ENCODE peak calls at places on chromosomes 12 and 14, in eight cellular contexts. One of them, this sample, is unnamed.

GRCh38 chr12:109053382-109054123 is 1.2 kb downstream of the USP30 start:
- DNase-seq in dermis blood vessel endothelial cell: peak
- DNase-seq in stimulated activated CD8-positive, alpha-beta memory T cell treated with anti-CD3 and anti-CD28 coated beads, Interleukin-7, amount 100 ng/mL, for 4 hours: no peak
- DNase-seq in stimulated activated CD4-positive, alpha-beta T cell treated with anti-CD3 and anti-CD28 coated beads, Interleukin-4, amount 100 ng/mL, for 1 hour: peak
- DNase-seq in cerebellum: peak
- DNase-seq in activated CD4-positive, alpha-beta T cell treated with anti-CD3 and anti-CD28 coated beads, Interleukin-2, amount 10 ng/mL, durations not matched to agents 7 days and 5 days: peak
- DNase-seq in NCI-H1930: no peak
- DNase-seq in CD8-positive, alpha-beta T cell: no peak
- DNase-seq in this sample: peak

GRCh38 chr14:25049127-25049558 is 804 bp downstream of the STXBP6 start:
- DNase-seq in dermis blood vessel endothelial cell: no peak
- DNase-seq in stimulated activated CD8-positive, alpha-beta memory T cell treated with anti-CD3 and anti-CD28 coated beads, Interleukin-7, amount 100 ng/mL, for 4 hours: no peak
- DNase-seq in stimulated activated CD4-positive, alpha-beta T cell treated with anti-CD3 and anti-CD28 coated beads, Interleukin-4, amount 100 ng/mL, for 1 hour: no peak
- DNase-seq in cerebellum: no peak
- DNase-seq in activated CD4-positive, alpha-beta T cell treated with anti-CD3 and anti-CD28 coated beads, Interleukin-2, amount 10 ng/mL, durations not matched to agents 7 days and 5 days: no peak
- DNase-seq in NCI-H1930: no peak
- DNase-seq in CD8-positive, alpha-beta T cell: no peak
- DNase-seq in this sample: no peak

GRCh38 chr14:73251516-73252215 is 14.4 kb downstream of the PAPLN start:
- DNase-seq in dermis blood vessel endothelial cell: no peak
- DNase-seq in stimulated activated CD8-positive, alpha-beta memory T cell treated with anti-CD3 and anti-CD28 coated beads, Interleukin-7, amount 100 ng/mL, for 4 hours: no peak
- DNase-seq in stimulated activated CD4-positive, alpha-beta T cell treated with anti-CD3 and anti-CD28 coated beads, Interleukin-4, amount 100 ng/mL, for 1 hour: no peak
- DNase-seq in cerebellum: no peak
- DNase-seq in activated CD4-positive, alpha-beta T cell treated with anti-CD3 and anti-CD28 coated beads, Interleukin-2, amount 10 ng/mL, durations not matched to agents 7 days and 5 days: no peak
- DNase-seq in NCI-H1930: no peak
- DNase-seq in CD8-positive, alpha-beta T cell: no peak
- DNase-seq in this sample: no peak

GRCh38 chr14:52251724-52252123 is 15.8 kb upstream of the PTGDR start:
- DNase-seq in dermis blood vessel endothelial cell: no peak
- DNase-seq in stimulated activated CD8-positive, alpha-beta memory T cell treated with anti-CD3 and anti-CD28 coated beads, Interleukin-7, amount 100 ng/mL, for 4 hours: no peak
- DNase-seq in stimulated activated CD4-positive, alpha-beta T cell treated with anti-CD3 and anti-CD28 coated beads, Interleukin-4, amount 100 ng/mL, for 1 hour: no peak
- DNase-seq in cerebellum: no peak
- DNase-seq in activated CD4-positive, alpha-beta T cell treated with anti-CD3 and anti-CD28 coated beads, Interleukin-2, amount 10 ng/mL, durations not matched to agents 7 days and 5 days: no peak
- DNase-seq in NCI-H1930: no peak
- DNase-seq in CD8-positive, alpha-beta T cell: no peak
- DNase-seq in this sample: no peak

GRCh38 chr12:130775953-130776856 is 60.1 kb upstream of the RIMBP2 start:
- DNase-seq in dermis blood vessel endothelial cell: peak
- DNase-seq in stimulated activated CD8-positive, alpha-beta memory T cell treated with anti-CD3 and anti-CD28 coated beads, Interleukin-7, amount 100 ng/mL, for 4 hours: peak
- DNase-seq in stimulated activated CD4-positive, alpha-beta T cell treated with anti-CD3 and anti-CD28 coated beads, Interleukin-4, amount 100 ng/mL, for 1 hour: peak
- DNase-seq in cerebellum: no peak
- DNase-seq in activated CD4-positive, alpha-beta T cell treated with anti-CD3 and anti-CD28 coated beads, Interleukin-2, amount 10 ng/mL, durations not matched to agents 7 days and 5 days: peak
- DNase-seq in NCI-H1930: no peak
- DNase-seq in CD8-positive, alpha-beta T cell: no peak
- DNase-seq in this sample: peak

GRCh38 chr12:1544991-1545700 is 49.2 kb downstream of the FBXL14 start:
- DNase-seq in dermis blood vessel endothelial cell: peak
- DNase-seq in stimulated activated CD8-positive, alpha-beta memory T cell treated with anti-CD3 and anti-CD28 coated beads, Interleukin-7, amount 100 ng/mL, for 4 hours: no peak
- DNase-seq in stimulated activated CD4-positive, alpha-beta T cell treated with anti-CD3 and anti-CD28 coated beads, Interleukin-4, amount 100 ng/mL, for 1 hour: no peak
- DNase-seq in cerebellum: no peak
- DNase-seq in activated CD4-positive, alpha-beta T cell treated with anti-CD3 and anti-CD28 coated beads, Interleukin-2, amount 10 ng/mL, durations not matched to agents 7 days and 5 days: no peak
- DNase-seq in NCI-H1930: no peak
- DNase-seq in CD8-positive, alpha-beta T cell: no peak
- DNase-seq in this sample: no peak

GRCh38 chr14:90675399-90675798 is 140.8 kb downstream of the TTC7B start:
- DNase-seq in dermis blood vessel endothelial cell: no peak
- DNase-seq in stimulated activated CD8-positive, alpha-beta memory T cell treated with anti-CD3 and anti-CD28 coated beads, Interleukin-7, amount 100 ng/mL, for 4 hours: no peak
- DNase-seq in stimulated activated CD4-positive, alpha-beta T cell treated with anti-CD3 and anti-CD28 coated beads, Interleukin-4, amount 100 ng/mL, for 1 hour: no peak
- DNase-seq in cerebellum: peak
- DNase-seq in activated CD4-positive, alpha-beta T cell treated with anti-CD3 and anti-CD28 coated beads, Interleukin-2, amount 10 ng/mL, durations not matched to agents 7 days and 5 days: no peak
- DNase-seq in NCI-H1930: no peak
- DNase-seq in CD8-positive, alpha-beta T cell: no peak
- DNase-seq in this sample: no peak

GRCh38 chr12:103766028-103766427 is 75.0 kb downstream of the NT5DC3 start:
- DNase-seq in dermis blood vessel endothelial cell: no peak
- DNase-seq in stimulated activated CD8-positive, alpha-beta memory T cell treated with anti-CD3 and anti-CD28 coated beads, Interleukin-7, amount 100 ng/mL, for 4 hours: no peak
- DNase-seq in stimulated activated CD4-positive, alpha-beta T cell treated with anti-CD3 and anti-CD28 coated beads, Interleukin-4, amount 100 ng/mL, for 1 hour: no peak
- DNase-seq in cerebellum: no peak
- DNase-seq in activated CD4-positive, alpha-beta T cell treated with anti-CD3 and anti-CD28 coated beads, Interleukin-2, amount 10 ng/mL, durations not matched to agents 7 days and 5 days: no peak
- DNase-seq in NCI-H1930: no peak
- DNase-seq in CD8-positive, alpha-beta T cell: no peak
- DNase-seq in this sample: no peak

GRCh38 chr12:54372113-54372806 is 8.0 kb upstream of the GPR84 start:
- DNase-seq in dermis blood vessel endothelial cell: no peak
- DNase-seq in stimulated activated CD8-positive, alpha-beta memory T cell treated with anti-CD3 and anti-CD28 coated beads, Interleukin-7, amount 100 ng/mL, for 4 hours: no peak
- DNase-seq in stimulated activated CD4-positive, alpha-beta T cell treated with anti-CD3 and anti-CD28 coated beads, Interleukin-4, amount 100 ng/mL, for 1 hour: no peak
- DNase-seq in cerebellum: no peak
- DNase-seq in activated CD4-positive, alpha-beta T cell treated with anti-CD3 and anti-CD28 coated beads, Interleukin-2, amount 10 ng/mL, durations not matched to agents 7 days and 5 days: no peak
- DNase-seq in NCI-H1930: no peak
- DNase-seq in CD8-positive, alpha-beta T cell: no peak
- DNase-seq in this sample: no peak

GRCh38 chr14:39229222-39229543 is 4.5 kb upstream of the MIA2 start:
- DNase-seq in dermis blood vessel endothelial cell: no peak
- DNase-seq in stimulated activated CD8-positive, alpha-beta memory T cell treated with anti-CD3 and anti-CD28 coated beads, Interleukin-7, amount 100 ng/mL, for 4 hours: peak
- DNase-seq in stimulated activated CD4-positive, alpha-beta T cell treated with anti-CD3 and anti-CD28 coated beads, Interleukin-4, amount 100 ng/mL, for 1 hour: peak
- DNase-seq in cerebellum: no peak
- DNase-seq in activated CD4-positive, alpha-beta T cell treated with anti-CD3 and anti-CD28 coated beads, Interleukin-2, amount 10 ng/mL, durations not matched to agents 7 days and 5 days: peak
- DNase-seq in NCI-H1930: no peak
- DNase-seq in CD8-positive, alpha-beta T cell: no peak
- DNase-seq in this sample: peak

GRCh38 chr12:84131076-84131475 is 781.5 kb downstream of the SLC6A15 start:
- DNase-seq in dermis blood vessel endothelial cell: no peak
- DNase-seq in stimulated activated CD8-positive, alpha-beta memory T cell treated with anti-CD3 and anti-CD28 coated beads, Interleukin-7, amount 100 ng/mL, for 4 hours: no peak
- DNase-seq in stimulated activated CD4-positive, alpha-beta T cell treated with anti-CD3 and anti-CD28 coated beads, Interleukin-4, amount 100 ng/mL, for 1 hour: no peak
- DNase-seq in cerebellum: no peak
- DNase-seq in activated CD4-positive, alpha-beta T cell treated with anti-CD3 and anti-CD28 coated beads, Interleukin-2, amount 10 ng/mL, durations not matched to agents 7 days and 5 days: no peak
- DNase-seq in NCI-H1930: no peak
- DNase-seq in CD8-positive, alpha-beta T cell: no peak
- DNase-seq in this sample: no peak

GRCh38 chr14:79011091-79011919 is 841.1 kb downstream of the NRXN3 start:
- DNase-seq in dermis blood vessel endothelial cell: peak
- DNase-seq in stimulated activated CD8-positive, alpha-beta memory T cell treated with anti-CD3 and anti-CD28 coated beads, Interleukin-7, amount 100 ng/mL, for 4 hours: no peak
- DNase-seq in stimulated activated CD4-positive, alpha-beta T cell treated with anti-CD3 and anti-CD28 coated beads, Interleukin-4, amount 100 ng/mL, for 1 hour: no peak
- DNase-seq in cerebellum: peak
- DNase-seq in activated CD4-positive, alpha-beta T cell treated with anti-CD3 and anti-CD28 coated beads, Interleukin-2, amount 10 ng/mL, durations not matched to agents 7 days and 5 days: peak
- DNase-seq in NCI-H1930: peak
- DNase-seq in CD8-positive, alpha-beta T cell: no peak
- DNase-seq in this sample: no peak

GRCh38 chr14:91388551-91388975 is 29.1 kb downstream of the CCDC88C start:
- DNase-seq in dermis blood vessel endothelial cell: no peak
- DNase-seq in stimulated activated CD8-positive, alpha-beta memory T cell treated with anti-CD3 and anti-CD28 coated beads, Interleukin-7, amount 100 ng/mL, for 4 hours: no peak
- DNase-seq in stimulated activated CD4-positive, alpha-beta T cell treated with anti-CD3 and anti-CD28 coated beads, Interleukin-4, amount 100 ng/mL, for 1 hour: peak
- DNase-seq in cerebellum: no peak
- DNase-seq in activated CD4-positive, alpha-beta T cell treated with anti-CD3 and anti-CD28 coated beads, Interleukin-2, amount 10 ng/mL, durations not matched to agents 7 days and 5 days: peak
- DNase-seq in NCI-H1930: no peak
- DNase-seq in CD8-positive, alpha-beta T cell: no peak
- DNase-seq in this sample: peak

GRCh38 chr14:105840266-105841021 is 314.1 kb downstream of the TMEM121 start:
- DNase-seq in dermis blood vessel endothelial cell: no peak
- DNase-seq in stimulated activated CD8-positive, alpha-beta memory T cell treated with anti-CD3 and anti-CD28 coated beads, Interleukin-7, amount 100 ng/mL, for 4 hours: no peak
- DNase-seq in stimulated activated CD4-positive, alpha-beta T cell treated with anti-CD3 and anti-CD28 coated beads, Interleukin-4, amount 100 ng/mL, for 1 hour: no peak
- DNase-seq in cerebellum: no peak
- DNase-seq in activated CD4-positive, alpha-beta T cell treated with anti-CD3 and anti-CD28 coated beads, Interleukin-2, amount 10 ng/mL, durations not matched to agents 7 days and 5 days: no peak
- DNase-seq in NCI-H1930: no peak
- DNase-seq in CD8-positive, alpha-beta T cell: no peak
- DNase-seq in this sample: no peak

GRCh38 chr12:42916143-42916542 is 326.6 kb upstream of the PRICKLE1 start:
- DNase-seq in dermis blood vessel endothelial cell: no peak
- DNase-seq in stimulated activated CD8-positive, alpha-beta memory T cell treated with anti-CD3 and anti-CD28 coated beads, Interleukin-7, amount 100 ng/mL, for 4 hours: no peak
- DNase-seq in stimulated activated CD4-positive, alpha-beta T cell treated with anti-CD3 and anti-CD28 coated beads, Interleukin-4, amount 100 ng/mL, for 1 hour: no peak
- DNase-seq in cerebellum: no peak
- DNase-seq in activated CD4-positive, alpha-beta T cell treated with anti-CD3 and anti-CD28 coated beads, Interleukin-2, amount 10 ng/mL, durations not matched to agents 7 days and 5 days: no peak
- DNase-seq in NCI-H1930: no peak
- DNase-seq in CD8-positive, alpha-beta T cell: no peak
- DNase-seq in this sample: no peak

GRCh38 chr14:81940636-81941035 is 407.0 kb upstream of the SEL1L start:
- DNase-seq in dermis blood vessel endothelial cell: no peak
- DNase-seq in stimulated activated CD8-positive, alpha-beta memory T cell treated with anti-CD3 and anti-CD28 coated beads, Interleukin-7, amount 100 ng/mL, for 4 hours: no peak
- DNase-seq in stimulated activated CD4-positive, alpha-beta T cell treated with anti-CD3 and anti-CD28 coated beads, Interleukin-4, amount 100 ng/mL, for 1 hour: no peak
- DNase-seq in cerebellum: no peak
- DNase-seq in activated CD4-positive, alpha-beta T cell treated with anti-CD3 and anti-CD28 coated beads, Interleukin-2, amount 10 ng/mL, durations not matched to agents 7 days and 5 days: no peak
- DNase-seq in NCI-H1930: no peak
- DNase-seq in CD8-positive, alpha-beta T cell: no peak
- DNase-seq in this sample: no peak

GRCh38 chr14:91367173-91368171 is 50.1 kb downstream of the CCDC88C start:
- DNase-seq in dermis blood vessel endothelial cell: peak
- DNase-seq in stimulated activated CD8-positive, alpha-beta memory T cell treated with anti-CD3 and anti-CD28 coated beads, Interleukin-7, amount 100 ng/mL, for 4 hours: no peak
- DNase-seq in stimulated activated CD4-positive, alpha-beta T cell treated with anti-CD3 and anti-CD28 coated beads, Interleukin-4, amount 100 ng/mL, for 1 hour: peak
- DNase-seq in cerebellum: no peak
- DNase-seq in activated CD4-positive, alpha-beta T cell treated with anti-CD3 and anti-CD28 coated beads, Interleukin-2, amount 10 ng/mL, durations not matched to agents 7 days and 5 days: peak
- DNase-seq in NCI-H1930: no peak
- DNase-seq in CD8-positive, alpha-beta T cell: peak
- DNase-seq in this sample: peak

GRCh38 chr12:67428431-67428830 is 159.3 kb downstream of the CAND1 start:
- DNase-seq in dermis blood vessel endothelial cell: no peak
- DNase-seq in stimulated activated CD8-positive, alpha-beta memory T cell treated with anti-CD3 and anti-CD28 coated beads, Interleukin-7, amount 100 ng/mL, for 4 hours: no peak
- DNase-seq in stimulated activated CD4-positive, alpha-beta T cell treated with anti-CD3 and anti-CD28 coated beads, Interleukin-4, amount 100 ng/mL, for 1 hour: no peak
- DNase-seq in cerebellum: no peak
- DNase-seq in activated CD4-positive, alpha-beta T cell treated with anti-CD3 and anti-CD28 coated beads, Interleukin-2, amount 10 ng/mL, durations not matched to agents 7 days and 5 days: no peak
- DNase-seq in NCI-H1930: no peak
- DNase-seq in CD8-positive, alpha-beta T cell: no peak
- DNase-seq in this sample: no peak

GRCh38 chr14:64778114-64778754 is 74.0 kb downstream of the PLEKHG3 start:
- DNase-seq in dermis blood vessel endothelial cell: no peak
- DNase-seq in stimulated activated CD8-positive, alpha-beta memory T cell treated with anti-CD3 and anti-CD28 coated beads, Interleukin-7, amount 100 ng/mL, for 4 hours: no peak
- DNase-seq in stimulated activated CD4-positive, alpha-beta T cell treated with anti-CD3 and anti-CD28 coated beads, Interleukin-4, amount 100 ng/mL, for 1 hour: no peak
- DNase-seq in cerebellum: no peak
- DNase-seq in activated CD4-positive, alpha-beta T cell treated with anti-CD3 and anti-CD28 coated beads, Interleukin-2, amount 10 ng/mL, durations not matched to agents 7 days and 5 days: no peak
- DNase-seq in NCI-H1930: no peak
- DNase-seq in CD8-positive, alpha-beta T cell: no peak
- DNase-seq in this sample: no peak

GRCh38 chr14:74081491-74081890 is 2.8 kb downstream of the ALDH6A1 start:
- DNase-seq in dermis blood vessel endothelial cell: peak
- DNase-seq in stimulated activated CD8-positive, alpha-beta memory T cell treated with anti-CD3 and anti-CD28 coated beads, Interleukin-7, amount 100 ng/mL, for 4 hours: no peak
- DNase-seq in stimulated activated CD4-positive, alpha-beta T cell treated with anti-CD3 and anti-CD28 coated beads, Interleukin-4, amount 100 ng/mL, for 1 hour: no peak
- DNase-seq in cerebellum: no peak
- DNase-seq in activated CD4-positive, alpha-beta T cell treated with anti-CD3 and anti-CD28 coated beads, Interleukin-2, amount 10 ng/mL, durations not matched to agents 7 days and 5 days: no peak
- DNase-seq in NCI-H1930: no peak
- DNase-seq in CD8-positive, alpha-beta T cell: no peak
- DNase-seq in this sample: no peak

This sample was measured in activated CD4-positive, alpha-beta memory T cell treated with anti-CD3 and anti-CD28 coated beads, Interleukin-2, amount 10 ng/mL, durations not matched to agents 7 days and 5 days.